ENCODE peak calls at places on chromosome 5, in eight cellular contexts. I, P, D, K, N, W, T and B are unnamed samples.

GRCh38 chr5:19608434-19608833 is 379.6 kb downstream of the CDH18 start:
- DNase-seq in T (peak), P (peak), N (peak), I (no peak), D (peak), K (no peak), W (no peak), B (no peak)

GRCh38 chr5:35438786-35439185 is 178.9 kb upstream of the SPEF2 start:
- DNase-seq in D (no peak), T (no peak), W (no peak), P (peak), I (no peak), N (no peak), K (no peak), B (no peak)

GRCh38 chr5:143354025-143354424 is 49.5 kb downstream of the NR3C1 start:
- DNase-seq in N (no peak), K (no peak), T (no peak), I (no peak), D (no peak), P (peak), W (no peak), B (no peak)

GRCh38 chr5:74648835-74649286 is 8.3 kb upstream of the ENC1 start:
- DNase-seq in K (peak), D (peak), N (peak), T (peak), W (no peak), I (no peak), P (peak), B (peak)

GRCh38 chr5:135203593-135204036 is 169.6 kb upstream of the PITX1 start:
- DNase-seq in D (peak), I (no peak), W (no peak), P (peak), T (no peak), N (no peak), K (no peak), B (no peak)

GRCh38 chr5:91177639-91178038 is 205.5 kb downstream of the ARRDC3 start:
- DNase-seq in D (no peak), P (no peak), T (no peak), N (no peak), K (no peak), W (no peak), I (no peak), B (no peak)

GRCh38 chr5:35337332-35338168 is 107.3 kb upstream of the PRLR start:
- DNase-seq in K (no peak), D (peak), N (no peak), P (no peak), W (no peak), I (no peak), T (no peak), B (no peak)

GRCh38 chr5:106399381-106399780 is 1271.4 kb downstream of the EFNA5 start:
- DNase-seq in W (no peak), T (no peak), N (no peak), I (no peak), P (no peak), K (no peak), D (no peak), B (no peak)

GRCh38 chr5:180609817-180610550 is 18.7 kb upstream of the SCGB3A1 start:
- DNase-seq in T (no peak), I (no peak), P (no peak), D (no peak), K (no peak), W (no peak), N (no peak), B (no peak)

GRCh38 chr5:181164076-181164952 is 16.9 kb downstream of the OR2V2 start:
- DNase-seq in T (no peak), K (no peak), I (no peak), N (no peak), W (no peak), D (peak), P (peak), B (no peak)

GRCh38 chr5:124871299-124871698 is 124.9 kb upstream of the ZNF608 start:
- DNase-seq in P (no peak), D (no peak), T (no peak), W (no peak), K (no peak), I (no peak), N (peak), B (no peak)

GRCh38 chr5:81334304-81335061 is 33.1 kb downstream of the ZCCHC9 start:
- DNase-seq in T (no peak), N (no peak), I (no peak), K (no peak), D (no peak), W (no peak), P (peak), B (no peak)

GRCh38 chr5:132365213-132365612 is 4.3 kb upstream of the SLC22A5 start:
- DNase-seq in W (no peak), I (no peak), T (no peak), D (no peak), K (no peak), P (no peak), N (no peak), B (no peak)

GRCh38 chr5:126373621-126374416 is 49.4 kb upstream of the GRAMD2B start:
- DNase-seq in P (peak), D (no peak), K (no peak), I (no peak), T (no peak), W (no peak), N (no peak), B (no peak)

GRCh38 chr5:40236001-40236400 is 443.7 kb upstream of the PTGER4 start:
- DNase-seq in D (no peak), P (no peak), W (no peak), K (no peak), T (no peak), N (no peak), I (no peak), B (no peak)

GRCh38 chr5:61352612-61353156 is 20.6 kb downstream of the ZSWIM6 start:
- DNase-seq in I (no peak), D (no peak), W (no peak), K (no peak), T (no peak), N (no peak), P (no peak), B (no peak)

GRCh38 chr5:122480146-122480545 is 168.1 kb downstream of the SNCAIP start:
- DNase-seq in I (no peak), K (no peak), W (no peak), P (no peak), D (no peak), N (no peak), T (no peak), B (no peak)

GRCh38 chr5:37412515-37412914 is 33.4 kb downstream of the WDR70 start:
- DNase-seq in N (no peak), T (no peak), W (no peak), I (no peak), D (no peak), K (no peak), P (no peak), B (no peak)